ENCODE peak calls at places on chromosomes 1 and 21, in five cellular contexts. One of them, this sample, is unnamed.

GRCh38 chr1:205523891-205524793 is 19.7 kb downstream of the CDK18 start:
- DNase-seq in GM23248: peak; percentile 77
- DNase-seq in HCT116: peak; percentile 46
- DNase-seq in hepatocyte: peak; percentile 80
- DNase-seq in neural progenitor cell: peak; percentile 87
- DNase-seq in this sample: peak; percentile 79

GRCh38 chr1:120179420-120180348 is 3.4 kb upstream of the SEC22B start:
- DNase-seq in GM23248: peak; percentile 81
- DNase-seq in HCT116: no peak
- DNase-seq in hepatocyte: peak; percentile 51
- DNase-seq in neural progenitor cell: peak; percentile 60
- DNase-seq in this sample: no peak

GRCh38 chr1:52659356-52659755 is 26.4 kb downstream of the SHISAL2A start:
- DNase-seq in GM23248: peak; percentile 18
- DNase-seq in HCT116: peak; percentile 69
- DNase-seq in hepatocyte: no peak
- DNase-seq in neural progenitor cell: no peak
- DNase-seq in this sample: no peak

GRCh38 chr1:38891753-38892152 is 10.4 kb upstream of the GJA9 start:
- DNase-seq in GM23248: peak; percentile 17
- DNase-seq in HCT116: no peak
- DNase-seq in hepatocyte: no peak
- DNase-seq in neural progenitor cell: peak; percentile 24
- DNase-seq in this sample: no peak

GRCh38 chr1:101239095-101240040 is 2.5 kb downstream of the S1PR1 start:
- DNase-seq in GM23248: no peak
- DNase-seq in HCT116: no peak
- DNase-seq in hepatocyte: no peak
- DNase-seq in neural progenitor cell: no peak
- DNase-seq in this sample: no peak

GRCh38 chr1:45796946-45797345 is 6.5 kb upstream of the MAST2 start:
- DNase-seq in GM23248: no peak
- DNase-seq in HCT116: no peak
- DNase-seq in hepatocyte: no peak
- DNase-seq in neural progenitor cell: peak; percentile 90
- DNase-seq in this sample: no peak

GRCh38 chr1:38603907-38604306 is 255.7 kb downstream of the RRAGC start:
- DNase-seq in GM23248: no peak
- DNase-seq in HCT116: no peak
- DNase-seq in hepatocyte: no peak
- DNase-seq in neural progenitor cell: no peak
- DNase-seq in this sample: no peak

GRCh38 chr1:176206006-176206960 is 803 bp downstream of the COP1 start:
- DNase-seq in GM23248: peak; percentile 74
- DNase-seq in HCT116: no peak
- DNase-seq in hepatocyte: peak; percentile 67
- DNase-seq in neural progenitor cell: peak; percentile 71
- DNase-seq in this sample: peak; percentile 62

GRCh38 chr21:39523398-39523797 is 71.6 kb downstream of the SH3BGR start:
- DNase-seq in GM23248: no peak
- DNase-seq in HCT116: no peak
- DNase-seq in hepatocyte: no peak
- DNase-seq in neural progenitor cell: no peak
- DNase-seq in this sample: no peak

GRCh38 chr1:17460265-17460664 is 20.8 kb upstream of the RCC2 start:
- DNase-seq in GM23248: no peak
- DNase-seq in HCT116: no peak
- DNase-seq in hepatocyte: no peak
- DNase-seq in neural progenitor cell: no peak
- DNase-seq in this sample: no peak

GRCh38 chr1:33111965-33112364 is 31.0 kb downstream of the AZIN2 start:
- DNase-seq in GM23248: peak; percentile 48
- DNase-seq in HCT116: no peak
- DNase-seq in hepatocyte: no peak
- DNase-seq in neural progenitor cell: no peak
- DNase-seq in this sample: peak; percentile 43

GRCh38 chr1:156499703-156500577 is 635 bp downstream of the MEF2D start:
- DNase-seq in GM23248: peak; percentile 64
- DNase-seq in HCT116: no peak
- DNase-seq in hepatocyte: peak; percentile 62
- DNase-seq in neural progenitor cell: peak; percentile 75
- DNase-seq in this sample: peak; percentile 49

GRCh38 chr1:240402318-240402717 is 209.6 kb downstream of the GREM2 start:
- DNase-seq in GM23248: peak; percentile 60
- DNase-seq in HCT116: no peak
- DNase-seq in hepatocyte: no peak
- DNase-seq in neural progenitor cell: no peak
- DNase-seq in this sample: no peak

GRCh38 chr1:183586897-183587296 is 3.4 kb downstream of the NCF2 start:
- DNase-seq in GM23248: no peak
- DNase-seq in HCT116: no peak
- DNase-seq in hepatocyte: no peak
- DNase-seq in neural progenitor cell: no peak
- DNase-seq in this sample: no peak

GRCh38 chr1:214127705-214128104 is 139.9 kb downstream of the PROX1 start:
- DNase-seq in GM23248: no peak
- DNase-seq in HCT116: no peak
- DNase-seq in hepatocyte: no peak
- DNase-seq in neural progenitor cell: no peak
- DNase-seq in this sample: no peak

GRCh38 chr1:26306290-26307221 is at the start of gene UBXN11:
- DNase-seq in GM23248: peak; percentile 95
- DNase-seq in HCT116: peak; percentile 94
- DNase-seq in hepatocyte: peak; percentile 96
- DNase-seq in neural progenitor cell: peak; percentile 98
- DNase-seq in this sample: peak; percentile 98

GRCh38 chr1:222706815-222707214 is 5.5 kb downstream of the AIDA start:
- DNase-seq in GM23248: no peak
- DNase-seq in HCT116: no peak
- DNase-seq in hepatocyte: no peak
- DNase-seq in neural progenitor cell: no peak
- DNase-seq in this sample: no peak

GRCh38 chr1:222713091-222714012 is 988 bp downstream of the BROX start:
- DNase-seq in GM23248: peak; percentile 97
- DNase-seq in HCT116: peak; percentile 90
- DNase-seq in hepatocyte: peak; percentile 98
- DNase-seq in neural progenitor cell: peak; percentile 98
- DNase-seq in this sample: peak; percentile 97

GRCh38 chr1:222709700-222710153 is 2.6 kb downstream of the AIDA start:
- DNase-seq in GM23248: peak; percentile 16
- DNase-seq in HCT116: no peak
- DNase-seq in hepatocyte: no peak
- DNase-seq in neural progenitor cell: no peak
- DNase-seq in this sample: no peak

GRCh38 chr1:222712253-222713090 is at the start of the genes AIDA and BROX:
- DNase-seq in GM23248: peak; percentile 95
- DNase-seq in HCT116: peak; percentile 69
- DNase-seq in hepatocyte: peak; percentile 95
- DNase-seq in neural progenitor cell: peak; percentile 94
- DNase-seq in this sample: peak; percentile 90

DNA sequence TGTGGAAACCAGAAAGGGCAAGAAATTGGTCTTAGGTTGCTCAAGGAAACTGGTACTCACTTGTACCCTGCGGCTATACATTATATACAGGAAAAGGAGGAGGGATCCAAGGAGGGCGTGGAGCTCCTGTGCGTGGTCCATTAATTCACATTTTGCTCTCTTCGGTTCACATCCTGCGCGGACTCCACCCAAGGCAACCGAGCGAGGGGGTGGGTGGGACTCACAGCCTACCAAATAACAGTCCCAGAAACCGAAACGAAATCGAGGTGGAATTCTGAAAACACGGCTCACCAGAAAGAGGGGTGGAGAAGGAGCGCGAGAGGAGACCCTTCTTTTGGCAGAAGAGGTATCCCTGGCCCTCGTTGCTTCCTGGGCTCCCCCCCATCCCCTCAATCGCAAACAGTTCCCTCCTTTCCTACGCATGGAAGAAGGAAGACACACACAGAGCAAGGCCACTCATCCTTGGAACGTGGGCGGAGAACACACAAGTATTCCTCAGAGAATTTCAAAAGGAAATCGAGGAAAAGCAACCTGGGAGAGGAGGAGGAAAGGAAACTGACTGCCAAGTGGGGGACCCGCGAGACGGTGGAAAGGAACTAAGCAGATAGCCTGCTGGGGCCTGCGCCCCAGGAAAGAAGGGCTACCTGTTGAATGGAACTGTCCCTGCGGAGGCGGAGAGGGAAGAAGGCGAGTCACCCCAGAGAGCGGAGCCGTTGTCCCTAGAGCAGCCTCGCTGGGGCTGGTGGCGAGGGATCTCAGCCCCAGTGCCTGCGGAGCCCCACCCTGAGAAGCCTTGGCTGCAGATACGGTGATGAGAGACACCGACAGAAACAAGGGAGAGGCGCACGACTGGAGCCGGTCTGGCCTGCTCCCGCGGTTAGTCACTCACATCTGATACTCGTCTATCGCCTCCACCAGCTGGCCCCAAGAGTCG is 705 bp downstream of the AIDA start:
- DNase-seq in GM23248: peak; percentile 88
- DNase-seq in HCT116: peak; percentile 37
- DNase-seq in hepatocyte: peak; percentile 72
- DNase-seq in neural progenitor cell: peak; percentile 63
- DNase-seq in this sample: peak; percentile 62
- H3K79me2 ChIP-seq in GM23248: peaks cover 88% of the 10 kb centered on the region
- H3K79me2 ChIP-seq in HCT116: peaks cover 66% of the 10 kb centered on the region
- H3K79me2 ChIP-seq in hepatocyte: peaks cover 78% of the 10 kb centered on the region
- H3K79me2 ChIP-seq in neural progenitor cell: peaks cover 71% of the 10 kb centered on the region
- H3K79me2 ChIP-seq in this sample: peaks cover 34% of the 10 kb centered on the region

GRCh38 chr1:186404454-186405051 is 28.9 kb downstream of the ODR4 start:
- DNase-seq in GM23248: peak; percentile 85
- DNase-seq in HCT116: no peak
- DNase-seq in hepatocyte: peak; percentile 47
- DNase-seq in neural progenitor cell: peak; percentile 20
- DNase-seq in this sample: peak; percentile 44
- TF ChIP-seq EZH2phosphoT487 in GM23248: no peak
- TF ChIP-seq EZH2phosphoT487 in HCT116: no peak
- TF ChIP-seq EZH2phosphoT487 in hepatocyte: no peak
- TF ChIP-seq EZH2phosphoT487 in neural progenitor cell: no peak
- TF ChIP-seq EZH2phosphoT487 in this sample: no peak

GRCh38 chr1:226952121-226952441 is 12.0 kb downstream of the COQ8A start:
- DNase-seq in GM23248: no peak
- DNase-seq in HCT116: no peak
- DNase-seq in hepatocyte: no peak
- DNase-seq in neural progenitor cell: no peak
- DNase-seq in this sample: no peak
- H3K79me2 ChIP-seq in GM23248: no peaks in the 10 kb centered on the region
- H3K79me2 ChIP-seq in HCT116: peaks cover 3% of the 10 kb centered on the region
- H3K79me2 ChIP-seq in hepatocyte: peaks cover 67% of the 10 kb centered on the region
- H3K79me2 ChIP-seq in neural progenitor cell: no peaks in the 10 kb centered on the region
- H3K79me2 ChIP-seq in this sample: no peaks in the 10 kb centered on the region

GRCh38 chr21:31557421-31557955 is 102.0 kb upstream of the SOD1 start:
- DNase-seq in GM23248: no peak
- DNase-seq in HCT116: no peak
- DNase-seq in hepatocyte: peak; percentile 30
- DNase-seq in neural progenitor cell: peak; percentile 72
- DNase-seq in this sample: no peak
- TF ChIP-seq EZH2phosphoT487 in GM23248: peak; percentile 29
- TF ChIP-seq EZH2phosphoT487 in HCT116: no peak
- TF ChIP-seq EZH2phosphoT487 in hepatocyte: no peak
- TF ChIP-seq EZH2phosphoT487 in neural progenitor cell: no peak
- TF ChIP-seq EZH2phosphoT487 in this sample: no peak